ENCODE peak calls at places on chromosome 13, in four cellular contexts. T is amniotic epithelial cell, S is epithelial cell of esophagus, G is heart right ventricle. O is an unnamed sample.

GRCh38 chr13:77980592-77980991 is 62.0 kb upstream of the EDNRB start:
- DNase-seq in T (peak), S (peak), G (peak), O (no peak)

GRCh38 chr13:112229445-112229844 is 146.7 kb upstream of the SPACA7 start:
- DNase-seq in T (no peak), S (no peak), G (no peak), O (no peak)

GRCh38 chr13:93307166-93307565 is 80.6 kb downstream of the GPC6 start:
- DNase-seq in T (no peak), S (no peak), G (no peak), O (no peak)

GRCh38 chr13:89393758-89394157 is 1722.6 kb downstream of the SLITRK5 start:
- DNase-seq in T (no peak), S (no peak), G (no peak), O (no peak)

GRCh38 chr13:50914301-50914700 is 4.7 kb downstream of the RNASEH2B start:
- DNase-seq in T (peak), S (no peak), G (no peak), O (no peak)

GRCh38 chr13:41699759-41700158 is 242.4 kb downstream of the RGCC start:
- DNase-seq in T (no peak), S (no peak), G (no peak), O (no peak)

GRCh38 chr13:43061496-43062280 is 38.3 kb downstream of the DNAJC15 start:
- DNase-seq in T (no peak), S (peak), G (no peak), O (no peak)

GRCh38 chr13:44397766-44398223 is 24.2 kb downstream of the SERP2 start:
- DNase-seq in T (peak), S (no peak), G (no peak), O (no peak)

GRCh38 chr13:74891610-74892009 is 590.4 kb downstream of the TBC1D4 start:
- DNase-seq in T (peak), S (peak), G (no peak), O (no peak)

GRCh38 chr13:106376411-106377112 is 158.9 kb downstream of the EFNB2 start:
- DNase-seq in T (peak), S (peak), G (no peak), O (no peak)

GRCh38 chr13:30744686-30745085 is 9.3 kb downstream of the ALOX5AP start:
- DNase-seq in T (no peak), S (no peak), G (no peak), O (no peak)

GRCh38 chr13:112887151-112887550 is 81.9 kb upstream of the MCF2L start:
- DNase-seq in T (no peak), S (no peak), G (no peak), O (no peak)

GRCh38 chr13:40668335-40668734 is 1.9 kb upstream of the FOXO1 start:
- DNase-seq in T (no peak), S (peak), G (peak), O (peak)

GRCh38 chr13:25971499-25972145 is 80.2 kb downstream of the SHISA2 start:
- DNase-seq in T (no peak), S (no peak), G (no peak), O (no peak)

GRCh38 chr13:113187263-113187669 is 21.2 kb downstream of the PCID2 start:
- DNase-seq in T (peak), S (peak), G (peak), O (no peak)

GRCh38 chr13:82176761-82177160 is 1705.5 kb downstream of the SLITRK1 start:
- DNase-seq in T (no peak), S (no peak), G (no peak), O (no peak)

GRCh38 chr13:106568225-106569003 is 477 bp upstream of the ARGLU1 start:
- DNase-seq in T (peak), S (no peak), G (no peak), O (no peak)

GRCh38 chr13:45626731-45627374 is 11.3 kb upstream of the ERICH6B start:
- DNase-seq in T (no peak), S (no peak), G (no peak), O (no peak)

GRCh38 chr13:20359335-20359734 is 127.2 kb upstream of the GJB6 start:
- DNase-seq in T (peak), S (peak), G (no peak), O (no peak)

GRCh38 chr13:86932935-86933334 is 738.2 kb upstream of the SLITRK5 start:
- DNase-seq in T (peak), S (peak), G (no peak), O (peak)

GRCh38 chr13:23918208-23918607 is 20.9 kb upstream of the C1QTNF9B start:
- DNase-seq in T (no peak), S (no peak), G (no peak), O (no peak)

GRCh38 chr13:94658926-94659649 is 53.3 kb downstream of the SOX21 start:
- DNase-seq in T (peak), S (peak), G (no peak), O (no peak)

GRCh38 chr13:29402168-29402621 is 193.3 kb downstream of the SLC7A1 start:
- DNase-seq in T (peak), S (peak), G (no peak), O (no peak)

GRCh38 chr13:96082640-96083039 is 7.3 kb upstream of the HS6ST3 start:
- DNase-seq in T (no peak), S (peak), G (no peak), O (no peak)